ENCODE peak calls at places on chromosomes 13 and 19, in six cellular contexts. K is HFFc6; I is fibroblast of pulmonary artery; O is uterus; X is omental fat pad; P is CD8-positive, alpha-beta T cell. T is an unnamed sample.

GRCh38 chr19:42693760-42694350 is 46.4 kb downstream of the PSG3 start:
- DNase-seq in I (peak), P (no peak), K (peak), O (no peak), X (no peak), T (peak)

GRCh38 chr13:111515648-111516047 is 195.2 kb downstream of the TEX29 start:
- DNase-seq in I (no peak), P (no peak), O (no peak), K (no peak), X (no peak), T (no peak)

GRCh38 chr13:40345654-40346372 is 320.6 kb downstream of the FOXO1 start:
- DNase-seq in K (no peak), I (no peak), O (no peak), P (no peak), X (no peak), T (no peak)

GRCh38 chr13:46295531-46296464 is 84.1 kb downstream of the LRRC63 start:
- DNase-seq in X (no peak), K (peak), I (peak), P (peak), O (no peak), T (peak)

GRCh38 chr19:45294291-45295029 is 28.2 kb downstream of the CKM start:
- DNase-seq in K (no peak), O (no peak), P (no peak), X (no peak), I (no peak), T (no peak)

GRCh38 chr19:28303502-28303901 is 909.4 kb downstream of the UQCRFS1 start:
- DNase-seq in K (no peak), I (no peak), O (no peak), P (no peak), X (no peak), T (no peak)

GRCh38 chr13:45299194-45299593 is 41.8 kb downstream of the TPT1 start:
- DNase-seq in O (no peak), I (peak), P (no peak), K (no peak), X (no peak), T (peak)

GRCh38 chr19:13864513-13865242 is 12.3 kb upstream of the NANOS3 start:
- DNase-seq in X (no peak), P (no peak), K (no peak), O (no peak), I (no peak), T (no peak)

GRCh38 chr19:661427-662196 is 1.4 kb downstream of the RNF126 start:
- DNase-seq in X (no peak), I (no peak), K (no peak), P (peak), O (no peak), T (no peak)

GRCh38 chr19:42831221-42832019 is 48.1 kb downstream of the PSG1 start:
- DNase-seq in X (no peak), O (no peak), I (no peak), P (no peak), K (no peak), T (no peak)

GRCh38 chr13:99600318-99600717 is 99.0 kb downstream of the TM9SF2 start:
- DNase-seq in O (no peak), K (no peak), X (no peak), I (no peak), P (no peak), T (no peak)

GRCh38 chr13:48547663-48548092 is 14.8 kb upstream of the RCBTB2 start:
- DNase-seq in O (no peak), X (no peak), K (no peak), P (no peak), I (no peak), T (no peak)

GRCh38 chr19:42150940-42151339 is 18.7 kb upstream of the POU2F2 start:
- DNase-seq in O (no peak), K (no peak), P (no peak), I (no peak), X (no peak), T (no peak)

GRCh38 chr19:35623327-35624010 is 5.4 kb upstream of the RBM42 start:
- DNase-seq in K (no peak), P (no peak), I (no peak), O (no peak), X (no peak), T (no peak)

GRCh38 chr19:1672038-1672768 is 19.8 kb upstream of the TCF3 start:
- DNase-seq in P (peak), K (peak), O (peak), X (no peak), I (peak), T (no peak)

GRCh38 chr13:35923347-35923746 is 207.8 kb downstream of the DCLK1 start:
- DNase-seq in I (peak), X (no peak), K (peak), P (no peak), O (no peak), T (peak)

GRCh38 chr19:58328999-58329398 is 2.2 kb downstream of the ZSCAN22 start:
- DNase-seq in K (no peak), I (no peak), O (no peak), X (no peak), P (no peak), T (no peak)

GRCh38 chr13:48532146-48532472 is 771 bp downstream of the RCBTB2 start:
- DNase-seq in K (peak), P (no peak), O (no peak), I (peak), X (no peak), T (peak)

GRCh38 chr19:16659832-16660708 is at the start of gene SMIM7:
- DNase-seq in K (peak), P (peak), I (peak), X (peak), O (peak), T (peak)

GRCh38 chr19:35874392-35874930 is 6.1 kb downstream of the APLP1 start:
- DNase-seq in O (no peak), K (no peak), I (no peak), X (no peak), P (no peak), T (no peak)

GRCh38 chr19:4449826-4450075 is 7.8 kb downstream of the UBXN6 start:
- DNase-seq in O (no peak), I (no peak), K (no peak), P (no peak), X (no peak), T (no peak)

GRCh38 chr13:97001641-97002040 is 7.4 kb upstream of the OXGR1 start:
- DNase-seq in O (no peak), X (no peak), K (no peak), P (no peak), I (no peak), T (no peak)

GRCh38 chr13:20193924-20194631 is 1.3 kb upstream of the GJB2 start:
- DNase-seq in K (no peak), X (no peak), I (no peak), O (no peak), P (no peak), T (no peak)

GRCh38 chr19:19661675-19662251 is 1.7 kb downstream of the ATP13A1 start:
- DNase-seq in K (no peak), O (no peak), I (no peak), P (no peak), X (no peak), T (no peak)

GRCh38 chr13:35160921-35161320 is 218.9 kb downstream of the NBEA start:
- DNase-seq in X (no peak), K (no peak), I (no peak), P (no peak), O (no peak), T (no peak)

GRCh38 chr13:40993987-40994386 is 25.1 kb downstream of the ELF1 start:
- DNase-seq in K (no peak), X (no peak), P (no peak), I (no peak), O (no peak), T (no peak)

GRCh38 chr13:23378009-23378632 is 55.4 kb downstream of the SACS start:
- DNase-seq in P (no peak), K (peak), O (peak), X (no peak), I (peak), T (peak)

GRCh38 chr13:50531917-50532899 is 311.3 kb downstream of the DLEU7 start:
- DNase-seq in X (no peak), K (peak), O (no peak), P (no peak), I (peak), T (peak)

GRCh38 chr19:6021878-6022569 is 44.1 kb upstream of the RANBP3 start:
- DNase-seq in P (peak), I (peak), K (peak), O (peak), X (peak), T (peak)

GRCh38 chr19:6023936-6024335 is 46.0 kb upstream of the RANBP3 start:
- DNase-seq in K (no peak), I (no peak), O (no peak), X (no peak), P (no peak), T (no peak)

GRCh38 chr19:6020972-6021805 is 43.2 kb upstream of the RANBP3 start:
- DNase-seq in X (no peak), K (no peak), P (no peak), O (no peak), I (no peak), T (no peak)

GRCh38 chr19:6023085-6023682 is 45.2 kb upstream of the RANBP3 start:
- DNase-seq in P (no peak), I (peak), K (peak), O (peak), X (no peak), T (no peak)

DNA sequence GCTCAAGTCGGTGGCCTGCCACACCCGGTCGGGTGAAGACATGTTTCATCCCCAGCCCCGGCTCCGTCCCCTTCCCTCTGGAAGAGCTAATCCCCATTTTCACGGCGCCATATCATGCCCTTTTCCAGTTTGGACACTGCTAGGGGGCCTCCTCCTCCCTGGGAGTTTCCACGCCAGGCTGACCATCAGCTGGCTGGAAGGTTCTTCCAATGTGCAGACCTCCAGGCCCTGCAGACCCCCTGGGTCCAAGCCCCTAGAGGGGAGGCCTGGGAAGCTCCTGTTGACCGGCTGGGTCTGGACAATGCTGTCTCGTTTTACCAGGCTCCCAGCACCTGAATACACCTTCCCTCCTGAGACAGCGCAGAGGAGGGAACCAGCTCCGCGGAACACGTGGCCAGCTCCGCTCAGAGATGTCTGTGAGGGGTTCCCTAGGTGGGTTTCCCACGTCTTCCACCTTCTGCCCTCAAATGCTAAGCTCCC is 44.7 kb upstream of the RANBP3 start:
- DNase-seq in P (no peak), O (no peak), I (no peak), X (no peak), K (no peak), T (no peak)
- TF ChIP-seq CTCF in P (peak), O (no peak), I (no peak), X (no peak), K (peak), T (no peak)

DNA sequence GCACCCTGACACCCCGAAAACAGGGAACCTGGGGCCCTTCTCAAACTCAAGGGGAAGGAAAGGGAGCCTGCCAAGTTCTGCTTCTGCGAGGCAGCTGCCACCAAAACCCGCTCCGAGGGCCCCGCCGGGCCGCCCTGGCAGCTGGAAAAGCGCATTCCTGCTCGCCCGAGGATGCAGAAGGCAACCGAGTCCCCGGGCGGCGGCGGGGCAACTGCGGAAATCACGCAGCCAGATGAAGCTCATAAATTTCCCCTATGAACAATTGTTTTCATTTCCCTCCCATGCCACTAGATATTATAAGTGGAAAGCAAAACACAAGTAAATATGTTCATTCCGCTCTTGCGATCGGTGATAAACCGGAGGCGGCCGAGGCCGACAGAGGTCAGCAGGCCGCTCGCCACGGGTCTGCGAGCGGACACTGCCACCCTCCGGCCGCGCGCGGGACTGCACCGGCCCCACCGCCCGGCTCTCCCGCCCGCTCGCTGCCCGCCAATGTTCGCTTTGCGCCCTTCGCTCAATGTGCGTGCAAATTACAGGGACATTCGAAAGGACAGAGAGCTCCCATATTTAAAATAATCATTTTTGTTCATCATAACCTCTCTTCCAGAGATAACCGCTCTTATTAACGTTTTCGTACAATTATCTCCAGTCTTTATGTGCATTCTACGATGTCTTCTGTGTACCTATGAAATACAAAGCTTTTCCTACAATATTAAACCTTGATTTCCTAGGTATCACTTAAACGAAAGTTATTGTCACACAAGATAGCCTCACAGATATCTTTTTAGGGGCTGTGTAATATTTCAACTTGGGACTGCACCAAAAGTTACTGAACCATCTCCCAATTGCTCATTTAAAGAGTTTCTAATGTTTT is 120.8 kb upstream of the ZNF507 start:
- DNase-seq in P (peak), X (no peak), K (peak), I (peak), O (peak), T (no peak)
- TF ChIP-seq CTCF in P (peak), X (no peak), K (peak), I (peak), O (peak), T (peak)

DNA sequence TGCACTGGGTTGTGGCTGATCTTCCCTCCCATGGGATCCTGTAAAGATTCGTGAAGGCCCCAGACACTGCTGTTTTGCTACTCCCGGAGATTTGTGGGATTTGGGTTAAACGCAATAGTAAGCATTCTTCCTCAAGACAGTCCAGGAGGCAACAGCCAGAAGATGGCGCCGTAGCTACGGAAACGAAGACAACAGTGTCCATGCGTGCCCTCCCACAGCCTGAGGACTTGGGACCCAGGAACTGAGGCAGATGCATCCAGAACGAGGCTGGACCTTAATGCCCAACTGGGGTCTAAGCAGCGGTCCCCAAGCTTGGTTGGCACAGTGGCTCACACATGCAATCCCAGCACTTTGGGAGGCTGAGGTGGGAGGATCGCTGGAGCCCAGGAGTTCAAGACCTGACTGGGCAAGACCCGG is 57.6 kb upstream of the ZNF507 start:
- DNase-seq in X (peak), I (peak), P (no peak), O (peak), K (peak), T (peak)
- TF ChIP-seq CTCF in X (no peak), I (peak), P (no peak), O (peak), K (peak), T (peak)

DNA sequence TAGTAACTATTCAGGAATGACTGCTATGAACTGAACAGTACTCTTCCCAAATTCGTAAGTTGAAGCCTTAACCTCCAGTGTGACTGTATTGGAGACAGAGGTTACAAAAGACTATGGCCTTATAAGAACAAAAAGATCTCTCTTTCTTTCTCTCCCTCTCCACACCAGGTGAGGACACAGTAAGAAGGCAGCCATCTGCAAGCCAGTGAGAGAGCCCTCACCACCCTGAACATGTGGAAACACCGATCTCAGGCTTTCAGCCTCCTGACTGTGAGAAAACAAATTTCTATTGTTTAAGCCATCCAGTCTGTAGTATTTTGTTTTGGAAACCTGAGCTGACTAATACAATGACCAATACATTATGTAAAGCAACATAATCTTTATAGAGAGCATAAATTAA is 888.9 kb downstream of the SLITRK1 start:
- DNase-seq in I (no peak), P (no peak), X (no peak), K (no peak), O (no peak), T (no peak)
- TF ChIP-seq CTCF in I (no peak), P (no peak), X (no peak), K (no peak), O (no peak), T (no peak)

GRCh38 chr19:49570138-49570856 is 10.1 kb downstream of the NOSIP start:
- DNase-seq in X (no peak), O (peak), I (peak), K (peak), P (no peak), T (peak)

GRCh38 chr19:49573451-49573850 is 6.9 kb downstream of the NOSIP start:
- DNase-seq in P (no peak), O (no peak), X (no peak), K (no peak), I (no peak), T (no peak)

GRCh38 chr19:49574206-49574755 is 6.1 kb downstream of the NOSIP start:
- DNase-seq in X (no peak), P (no peak), K (no peak), I (no peak), O (no peak), T (no peak)

GRCh38 chr19:49573009-49573408 is 7.3 kb downstream of the NOSIP start:
- DNase-seq in K (no peak), X (no peak), P (no peak), O (no peak), I (no peak), T (no peak)

DNA sequence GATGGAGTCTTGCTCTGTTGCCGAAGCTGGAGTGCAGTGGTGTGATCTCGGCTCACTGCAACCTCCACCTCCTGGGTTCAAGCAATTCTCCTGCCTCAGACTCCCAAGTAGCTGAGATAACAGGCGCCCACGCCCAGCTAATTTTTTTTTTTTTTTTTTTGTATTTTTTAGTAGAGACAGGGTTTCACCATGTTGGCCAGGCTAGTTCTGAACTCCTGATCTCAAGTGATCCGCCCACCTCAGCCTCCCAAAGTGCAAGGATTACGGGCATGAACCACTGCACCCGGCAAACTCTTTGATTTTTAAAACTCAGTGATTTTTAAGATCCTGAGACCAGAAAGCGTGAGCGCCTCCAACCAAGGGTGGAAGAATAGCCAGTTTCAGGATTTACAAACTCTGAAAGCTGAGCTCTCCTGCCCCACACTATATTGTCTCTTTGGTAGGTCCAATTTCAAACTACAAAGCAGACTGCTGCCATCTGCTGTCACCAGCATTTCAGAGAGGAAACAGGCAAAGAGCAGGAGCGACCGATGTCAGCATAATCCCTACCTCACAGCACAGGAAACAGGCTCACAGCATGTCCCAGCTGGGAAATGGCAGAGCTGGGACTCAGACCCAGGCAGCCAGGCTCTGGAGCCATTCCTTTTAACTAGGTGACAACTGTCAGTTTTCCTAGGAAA is 9.2 kb downstream of the NOSIP start:
- DNase-seq in I (no peak), K (no peak), P (no peak), O (no peak), X (no peak), T (no peak)
- TF ChIP-seq CTCF in I (no peak), K (no peak), P (no peak), O (no peak), X (no peak), T (no peak)

DNA sequence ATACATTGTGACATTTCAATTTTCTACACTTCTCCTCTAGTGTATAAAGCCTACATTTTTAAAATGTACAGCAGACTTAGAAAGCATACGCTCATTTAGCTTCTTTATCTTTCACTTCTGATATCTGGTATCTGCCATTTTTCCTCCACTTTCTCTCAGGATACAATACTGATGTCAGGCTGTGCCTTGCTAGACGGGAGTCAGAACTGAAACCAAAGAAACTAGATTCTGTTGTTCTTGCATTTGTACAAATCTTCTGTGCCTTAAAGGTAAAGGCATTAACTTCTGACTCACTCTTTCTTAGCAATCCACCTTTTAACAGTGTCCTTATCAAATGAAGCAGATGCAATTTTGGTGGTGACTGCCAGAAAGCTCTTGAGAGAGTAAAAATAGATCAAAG is 370.5 kb downstream of the PCDH20 start:
- DNase-seq in X (no peak), I (no peak), P (no peak), K (no peak), O (no peak), T (no peak)
- TF ChIP-seq CTCF in X (no peak), I (no peak), P (no peak), K (no peak), O (no peak), T (no peak)

GRCh38 chr19:54518844-54519243 is 16.2 kb downstream of the LAIR2 start:
- DNase-seq in I (no peak), P (no peak), X (no peak), K (no peak), O (no peak), T (no peak)
- TF ChIP-seq CTCF in I (no peak), P (no peak), X (no peak), K (no peak), O (no peak), T (no peak)

DNA sequence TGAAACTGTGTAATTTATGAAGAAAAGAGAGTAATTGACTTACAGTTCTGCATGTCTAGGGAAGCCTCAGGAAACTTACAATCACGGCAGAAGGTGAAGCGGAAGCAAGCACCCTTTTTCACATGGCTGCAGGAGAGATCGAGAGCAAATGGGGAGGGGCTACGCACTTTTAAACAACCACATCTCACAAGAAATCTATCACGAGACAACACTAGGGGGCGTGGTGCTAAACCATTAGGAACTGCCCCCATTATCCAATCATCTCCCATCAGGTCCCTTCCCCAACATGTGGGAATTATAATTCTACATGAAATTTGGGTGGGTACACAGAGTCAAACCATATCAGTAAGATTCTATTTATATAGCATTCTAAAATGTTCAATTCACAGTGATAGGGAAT is 114.8 kb upstream of the TRPC4 start:
- DNase-seq in O (no peak), I (no peak), X (no peak), P (no peak), K (no peak), T (no peak)
- TF ChIP-seq CTCF in O (no peak), I (no peak), X (no peak), P (no peak), K (peak), T (no peak)